ENCODE peak calls at places on chromosomes 16 and 17, in four cellular contexts. V is keratinocyte, A is K562, Q is endothelial cell of umbilical vein. L is an unnamed sample.
A peak's percentile ranks its signal among the peaks of the same experiment; 100 is the strongest.

GRCh38 chr16:31351937-31352315 is 3.0 kb upstream of the ITGAX start:
- DNase-seq in V (no peak), A (no peak), Q (no peak), L (no peak)

GRCh38 chr16:68592466-68593337 is 52.4 kb upstream of the CDH3 start:
- DNase-seq in V (no peak), A (peak; percentile 14), Q (peak; percentile 19), L (no peak)

GRCh38 chr17:57940217-57940616 is 15.0 kb downstream of the CUEDC1 start:
- DNase-seq in V (no peak), A (no peak), Q (no peak), L (no peak)

GRCh38 chr16:31333686-31334649 is 21.0 kb upstream of the ITGAX start:
- DNase-seq in V (no peak), A (peak; percentile 62), Q (no peak), L (peak; percentile 13)

GRCh38 chr16:81071816-81072215 is 5.2 kb downstream of the C16orf46 start:
- DNase-seq in V (peak; percentile 17), A (peak; percentile 63), Q (no peak), L (peak; percentile 12)

GRCh38 chr17:43832976-43833829 is at the start of gene MPP3:
- DNase-seq in V (no peak), A (peak; percentile 83), Q (peak; percentile 66), L (peak; percentile 59)

GRCh38 chr17:30263552-30264333 is 28.0 kb downstream of the BLMH start:
- DNase-seq in V (no peak), A (no peak), Q (peak; percentile 96), L (peak; percentile 57)

GRCh38 chr17:40901981-40902862 is 17.2 kb upstream of the KRT20 start:
- DNase-seq in V (no peak), A (no peak), Q (no peak), L (peak; percentile 71)

GRCh38 chr17:8151641-8152111 is 528 bp downstream of the PER1 start:
- DNase-seq in V (no peak), A (no peak), Q (peak; percentile 62), L (peak; percentile 67)

GRCh38 chr16:6940968-6941367 is 391.7 kb upstream of the RBFOX1 start:
- DNase-seq in V (no peak), A (no peak), Q (no peak), L (no peak)

GRCh38 chr17:27241346-27241946 is 52.5 kb upstream of the WSB1 start:
- DNase-seq in V (peak; percentile 94), A (no peak), Q (no peak), L (peak; percentile 10)

GRCh38 chr17:62871291-62871690 is 63.2 kb upstream of the MARCHF10 start:
- DNase-seq in V (no peak), A (no peak), Q (no peak), L (no peak)

GRCh38 chr16:89554343-89554742 is 6.1 kb upstream of the RPL13 start:
- DNase-seq in V (no peak), A (no peak), Q (no peak), L (no peak)

GRCh38 chr17:45844695-45845375 is at the start of gene SPPL2C:
- DNase-seq in V (no peak), A (no peak), Q (no peak), L (no peak)

GRCh38 chr17:69960755-69961154 is 114.3 kb upstream of the KCNJ16 start:
- DNase-seq in V (no peak), A (no peak), Q (no peak), L (no peak)

GRCh38 chr16:20349615-20350014 is 2.9 kb downstream of the UMOD start:
- DNase-seq in V (no peak), A (peak; percentile 5), Q (no peak), L (no peak)

GRCh38 chr16:64225036-64225435 is 896.8 kb downstream of the CDH11 start:
- DNase-seq in V (no peak), A (no peak), Q (no peak), L (no peak)

GRCh38 chr16:12256880-12257279 is 280.3 kb downstream of the SNX29 start:
- DNase-seq in V (no peak), A (no peak), Q (no peak), L (peak; percentile 51)

GRCh38 chr16:11236855-11237254 is 19.1 kb downstream of the SOCS1 start:
- DNase-seq in V (no peak), A (no peak), Q (no peak), L (no peak)

GRCh38 chr16:79988089-79988488 is 387.6 kb upstream of the MAF start:
- DNase-seq in V (no peak), A (peak; percentile 23), Q (no peak), L (no peak)

GRCh38 chr16:81928975-81929374 is 82.3 kb downstream of the SDR42E1 start:
- DNase-seq in V (peak; percentile 26), A (peak; percentile 70), Q (no peak), L (no peak)

GRCh38 chr17:34675605-34676004 is 96.2 kb downstream of the TMEM132E start:
- DNase-seq in V (no peak), A (no peak), Q (no peak), L (no peak)
- H3K9me1 ChIP-seq in V (no peaks in the 10 kb centered on the region), A (no peaks in the 10 kb centered on the region), Q (no peaks in the 10 kb centered on the region), L (no peaks in the 10 kb centered on the region)

GRCh38 chr17:17118399-17118798 is 76.1 kb downstream of the MPRIP start:
- DNase-seq in V (no peak), A (no peak), Q (no peak), L (no peak)

GRCh38 chr17:17119533-17119932 is 77.3 kb downstream of the MPRIP start:
- DNase-seq in V (no peak), A (no peak), Q (peak; percentile 29), L (peak; percentile 86)

GRCh38 chr17:17116406-17116805 is 74.1 kb downstream of the MPRIP start:
- DNase-seq in V (no peak), A (no peak), Q (no peak), L (no peak)

GRCh38 chr17:17119106-17119505 is 76.8 kb downstream of the MPRIP start:
- DNase-seq in V (no peak), A (no peak), Q (no peak), L (no peak)

DNA sequence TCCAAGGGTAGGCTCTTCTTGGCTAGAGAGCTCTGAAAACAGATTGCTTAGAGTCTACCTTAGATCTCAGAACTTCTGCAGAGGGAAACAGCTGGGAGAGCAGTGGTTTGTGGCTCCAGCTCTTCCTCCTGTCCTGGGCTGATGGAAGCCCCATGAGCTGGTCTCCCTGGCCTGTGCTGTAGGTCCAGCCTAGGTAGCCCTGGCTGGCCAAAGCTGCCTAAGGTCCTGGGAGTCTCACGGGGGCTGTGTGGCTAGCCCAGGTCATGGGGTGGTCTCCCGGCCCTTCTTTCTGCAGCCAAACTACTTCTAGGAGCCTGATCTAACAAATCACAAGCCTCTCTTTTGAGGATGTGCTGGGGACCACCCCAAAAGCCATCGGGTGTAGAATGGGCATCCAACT is 75.7 kb downstream of the MPRIP start:
- DNase-seq in V (no peak), A (no peak), Q (no peak), L (no peak)
- H3K4me1 ChIP-seq in V (peaks cover 22% of the 10 kb centered on the region), A (peaks cover 4% of the 10 kb centered on the region), Q (no peaks in the 10 kb centered on the region), L (peaks cover 31% of the 10 kb centered on the region)

GRCh38 chr17:21388066-21388465 is 11.9 kb downstream of the KCNJ12 start:
- DNase-seq in V (no peak), A (no peak), Q (no peak), L (no peak)
- H3K9me1 ChIP-seq in V (no peaks in the 10 kb centered on the region), A (no peaks in the 10 kb centered on the region), Q (no peaks in the 10 kb centered on the region), L (no peaks in the 10 kb centered on the region)

GRCh38 chr16:75097191-75097761 is 19.3 kb downstream of the LDHD start:
- DNase-seq in V (no peak), A (no peak), Q (no peak), L (no peak)

GRCh38 chr16:75099075-75099667 is 17.4 kb downstream of the LDHD start:
- DNase-seq in V (no peak), A (no peak), Q (no peak), L (no peak)

GRCh38 chr16:75102595-75102994 is 14.0 kb downstream of the LDHD start:
- DNase-seq in V (no peak), A (no peak), Q (no peak), L (no peak)

GRCh38 chr16:75097941-75098897 is 18.4 kb downstream of the LDHD start:
- DNase-seq in V (no peak), A (no peak), Q (no peak), L (no peak)

GRCh38 chr16:75099738-75100615 is 16.6 kb downstream of the LDHD start:
- DNase-seq in V (no peak), A (no peak), Q (peak; percentile 39), L (no peak)
- H3K4me1 ChIP-seq in V (peaks cover 38% of the 10 kb centered on the region), A (peaks cover 15% of the 10 kb centered on the region), Q (peaks cover 12% of the 10 kb centered on the region), L (peaks cover 12% of the 10 kb centered on the region)

GRCh38 chr17:66576473-66576872 is 258.4 kb upstream of the CACNG5 start:
- DNase-seq in V (no peak), A (no peak), Q (no peak), L (no peak)

GRCh38 chr17:66571745-66572144 is 263.2 kb upstream of the CACNG5 start:
- DNase-seq in V (no peak), A (no peak), Q (no peak), L (no peak)

GRCh38 chr17:66577041-66577440 is 257.9 kb upstream of the CACNG5 start:
- DNase-seq in V (no peak), A (no peak), Q (no peak), L (no peak)

GRCh38 chr17:66573078-66573477 is 261.8 kb upstream of the CACNG5 start:
- DNase-seq in V (no peak), A (peak; percentile 19), Q (no peak), L (no peak)

GRCh38 chr17:66574123-66574522 is 260.8 kb upstream of the CACNG5 start:
- DNase-seq in V (no peak), A (no peak), Q (no peak), L (no peak)
- H3K9me1 ChIP-seq in V (no peaks in the 10 kb centered on the region), A (no peaks in the 10 kb centered on the region), Q (no peaks in the 10 kb centered on the region), L (peaks cover 11% of the 10 kb centered on the region)

GRCh38 chr17:76273923-76274558 is 8.9 kb downstream of the UBALD2 start:
- DNase-seq in V (no peak), A (no peak), Q (no peak), L (no peak)

GRCh38 chr17:76273435-76273921 is 8.3 kb downstream of the UBALD2 start:
- DNase-seq in V (no peak), A (no peak), Q (no peak), L (no peak)

GRCh38 chr17:76270770-76271668 is 5.9 kb downstream of the UBALD2 start:
- DNase-seq in V (no peak), A (no peak), Q (no peak), L (no peak)

GRCh38 chr17:76271669-76272540 is 6.8 kb downstream of the UBALD2 start:
- DNase-seq in V (no peak), A (no peak), Q (peak; percentile 21), L (no peak)

GRCh38 chr17:76272541-76273434 is 7.6 kb downstream of the UBALD2 start:
- DNase-seq in V (no peak), A (no peak), Q (no peak), L (no peak)
- H3K4me1 ChIP-seq in V (peaks cover 22% of the 10 kb centered on the region), A (peaks cover 93% of the 10 kb centered on the region), Q (peaks cover 5% of the 10 kb centered on the region), L (peaks cover 11% of the 10 kb centered on the region)

GRCh38 chr17:60510723-60511122 is 15.3 kb downstream of the APPBP2 start:
- DNase-seq in V (no peak), A (no peak), Q (no peak), L (no peak)
- H3K9me1 ChIP-seq in V (no peaks in the 10 kb centered on the region), A (no peaks in the 10 kb centered on the region), Q (peaks cover 4% of the 10 kb centered on the region), L (peaks cover 15% of the 10 kb centered on the region)

L was measured in IMR-90.